ENCODE peak calls at places on chromosomes 6 and 20, in eight cellular contexts. A is cardiac muscle cell; O is CD8-positive, alpha-beta T cell; Z is tibial artery; F is iPS DF 6.9; I is mesenchymal stem cell; B is OCI-LY7; H is testis. U is an unnamed sample.
A peak's percentile ranks its signal among the peaks of the same experiment; 100 is the strongest.

GRCh38 chr20:54250691-54251090 is 42.8 kb downstream of the PFDN4 start:
- DNase-seq in A (no peak), O (no peak), Z (no peak), F (no peak), I (no peak), B (no peak), H (no peak), U (no peak)

GRCh38 chr20:14142171-14142570 is 146.9 kb downstream of the MACROD2 start:
- DNase-seq in A (peak; percentile 75), O (no peak), Z (no peak), F (peak; percentile 63), I (peak; percentile 42), B (peak; percentile 0), H (peak; percentile 79), U (peak; percentile 77)

GRCh38 chr6:102154176-102154575 is 760.7 kb downstream of the GRIK2 start:
- DNase-seq in A (no peak), O (no peak), Z (no peak), F (no peak), I (no peak), B (no peak), H (no peak), U (no peak)

GRCh38 chr6:108020438-108021116 is 54.0 kb downstream of the OSTM1 start:
- DNase-seq in A (no peak), O (no peak), Z (no peak), F (no peak), I (no peak), B (no peak), H (no peak), U (no peak)

GRCh38 chr20:45450097-45450818 is 19.3 kb upstream of the WFDC2 start:
- DNase-seq in A (peak; percentile 54), O (no peak), Z (no peak), F (no peak), I (peak; percentile 33), B (peak; percentile 79), H (peak; percentile 30), U (peak; percentile 72)

GRCh38 chr6:118223316-118223715 is 316.3 kb downstream of the SLC35F1 start:
- DNase-seq in A (no peak), O (no peak), Z (no peak), F (no peak), I (no peak), B (no peak), H (no peak), U (no peak)

GRCh38 chr6:100493206-100493888 is 28.6 kb upstream of the SIM1 start:
- DNase-seq in A (no peak), O (no peak), Z (no peak), F (no peak), I (no peak), B (no peak), H (no peak), U (no peak)

GRCh38 chr20:49539481-49540231 is 28.3 kb downstream of the PTGIS start:
- DNase-seq in A (no peak), O (no peak), Z (no peak), F (no peak), I (no peak), B (no peak), H (peak; percentile 11), U (no peak)

GRCh38 chr6:17035257-17035757 is 66.5 kb upstream of the STMND1 start:
- DNase-seq in A (no peak), O (no peak), Z (no peak), F (no peak), I (no peak), B (no peak), H (no peak), U (peak; percentile 6)

GRCh38 chr20:51876511-51876910 is 74.2 kb upstream of the SALL4 start:
- DNase-seq in A (no peak), O (no peak), Z (no peak), F (no peak), I (no peak), B (no peak), H (no peak), U (no peak)
- H3K27ac ChIP-seq in A (no peak overlapping the region), O (no peak overlapping the region), Z (no peak overlapping the region), F (no peak overlapping the region), I (no peak overlapping the region), B (no peak overlapping the region), H (no peak overlapping the region), U (no peak overlapping the region)

DNA sequence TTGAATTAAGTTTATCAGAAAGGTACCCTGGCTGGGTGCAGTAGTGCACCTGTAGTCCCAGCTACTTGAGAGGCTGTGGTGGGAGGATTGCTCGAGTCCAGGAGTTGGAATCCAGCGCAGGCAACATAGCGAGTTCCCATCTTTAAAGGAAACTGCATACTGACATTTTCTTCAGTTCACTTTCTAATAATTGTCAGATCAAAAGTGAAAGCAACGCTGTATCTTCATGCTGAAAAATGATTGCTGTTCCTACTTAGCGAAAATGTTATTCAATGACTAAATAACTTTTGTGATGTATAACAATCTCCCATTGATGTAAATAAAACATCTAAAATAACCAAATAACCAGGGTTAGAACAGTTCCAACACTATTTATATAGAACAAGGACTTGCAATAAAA is 1.7 kb downstream of the LATS1 start:
- DNase-seq in A (no peak), O (no peak), Z (no peak), F (no peak), I (peak; percentile 16), B (peak; percentile 6), H (no peak), U (no peak)
- H3K4me3 ChIP-seq in A (peak overlapping the region; percentile 46), O (peak overlapping the region; percentile 24), Z (peak overlapping the region; percentile 87), F (no peak overlapping the region), I (no peak overlapping the region), B (peak overlapping the region; percentile 94), H (no peak overlapping the region), U (peak overlapping the region; percentile 96)

DNA sequence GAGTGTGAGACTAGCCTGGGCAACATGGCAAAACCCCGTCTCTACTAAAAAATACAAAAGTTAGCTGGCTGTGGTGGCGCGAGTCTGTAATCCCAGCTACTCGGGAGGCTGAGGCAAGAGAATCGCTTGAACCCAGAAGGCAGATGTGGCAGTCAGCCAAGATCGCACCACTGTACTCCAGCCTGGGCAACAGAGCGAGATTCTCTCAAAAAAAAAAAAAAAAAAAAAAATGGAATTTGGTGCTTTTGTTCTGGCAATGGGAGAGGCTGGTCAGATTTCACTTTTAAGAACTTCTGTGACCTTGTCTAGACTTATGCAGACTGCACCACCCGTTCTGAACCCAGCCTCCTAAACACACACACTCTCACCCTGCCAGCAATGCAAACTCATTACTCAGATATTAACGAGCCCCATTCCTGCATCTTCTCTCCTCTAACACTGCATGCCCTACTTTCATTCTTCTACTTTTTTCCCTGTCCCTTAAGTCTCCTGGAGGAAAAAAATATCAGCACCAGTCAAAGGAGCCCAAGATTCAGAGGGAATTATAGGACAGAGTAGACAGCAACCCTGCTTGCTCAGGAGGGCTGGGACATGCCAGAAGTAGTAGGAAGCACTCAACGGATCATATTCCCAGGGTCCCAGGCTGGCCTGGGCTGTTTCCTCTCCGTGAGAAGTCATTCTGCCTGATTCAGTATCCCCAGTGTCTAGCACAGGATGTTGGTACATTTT is 4.4 kb downstream of the MOCS1 start:
- DNase-seq in A (no peak), O (no peak), Z (no peak), F (no peak), I (peak; percentile 84), B (no peak), H (no peak), U (no peak)
- H3K4me1 ChIP-seq in A (peaks cover 9% of the 10 kb centered on the region), O (peaks cover 5% of the 10 kb centered on the region), Z (peaks cover 63% of the 10 kb centered on the region), F (peaks cover 7% of the 10 kb centered on the region), I (peaks cover 17% of the 10 kb centered on the region), B (no peaks in the 10 kb centered on the region), H (peaks cover 7% of the 10 kb centered on the region), U (peaks cover 2% of the 10 kb centered on the region)

GRCh38 chr6:113825776-113826175 is 31.4 kb upstream of the MARCKS start:
- DNase-seq in A (no peak), O (no peak), Z (peak; percentile 78), F (no peak), I (no peak), B (no peak), H (peak; percentile 89), U (peak; percentile 96)
- H3K27ac ChIP-seq in A (no peak overlapping the region), O (no peak overlapping the region), Z (no peak overlapping the region), F (no peak overlapping the region), I (no peak overlapping the region), B (no peak overlapping the region), H (no peak overlapping the region), U (peak overlapping the region; percentile 82)

GRCh38 chr6:105995403-105995699 is 90.8 kb upstream of the PRDM1 start:
- DNase-seq in A (no peak), O (no peak), Z (no peak), F (no peak), I (no peak), B (no peak), H (no peak), U (no peak)
- H3K4me3 ChIP-seq in A (peak overlapping the region; percentile 37), O (no peak overlapping the region), Z (peak overlapping the region; percentile 51), F (no peak overlapping the region), I (no peak overlapping the region), B (peak overlapping the region; percentile 65), H (peak overlapping the region; percentile 51), U (no peak overlapping the region)

GRCh38 chr6:142845143-142845571 is 99.8 kb downstream of the HIVEP2 start:
- DNase-seq in A (no peak), O (no peak), Z (no peak), F (no peak), I (peak; percentile 62), B (no peak), H (no peak), U (no peak)

GRCh38 chr6:142843344-142843743 is 101.6 kb downstream of the HIVEP2 start:
- DNase-seq in A (no peak), O (no peak), Z (no peak), F (no peak), I (peak; percentile 30), B (no peak), H (no peak), U (no peak)

GRCh38 chr6:142842423-142843261 is 102.3 kb downstream of the HIVEP2 start:
- DNase-seq in A (no peak), O (no peak), Z (no peak), F (no peak), I (peak; percentile 94), B (no peak), H (no peak), U (no peak)

GRCh38 chr6:142845624-142846458 is 99.1 kb downstream of the HIVEP2 start:
- DNase-seq in A (peak; percentile 94), O (peak; percentile 43), Z (peak; percentile 81), F (no peak), I (peak; percentile 90), B (peak; percentile 54), H (peak; percentile 89), U (peak; percentile 96)

GRCh38 chr6:142844065-142844755 is 100.8 kb downstream of the HIVEP2 start:
- DNase-seq in A (no peak), O (no peak), Z (no peak), F (no peak), I (peak; percentile 45), B (no peak), H (no peak), U (no peak)
- H3K4me1 ChIP-seq in A (peaks cover 36% of the 10 kb centered on the region), O (peaks cover 71% of the 10 kb centered on the region), Z (peaks cover 45% of the 10 kb centered on the region), F (peaks cover 14% of the 10 kb centered on the region), I (peaks cover 13% of the 10 kb centered on the region), B (peaks cover 90% of the 10 kb centered on the region), H (peaks cover 19% of the 10 kb centered on the region), U (peaks cover 22% of the 10 kb centered on the region)

DNA sequence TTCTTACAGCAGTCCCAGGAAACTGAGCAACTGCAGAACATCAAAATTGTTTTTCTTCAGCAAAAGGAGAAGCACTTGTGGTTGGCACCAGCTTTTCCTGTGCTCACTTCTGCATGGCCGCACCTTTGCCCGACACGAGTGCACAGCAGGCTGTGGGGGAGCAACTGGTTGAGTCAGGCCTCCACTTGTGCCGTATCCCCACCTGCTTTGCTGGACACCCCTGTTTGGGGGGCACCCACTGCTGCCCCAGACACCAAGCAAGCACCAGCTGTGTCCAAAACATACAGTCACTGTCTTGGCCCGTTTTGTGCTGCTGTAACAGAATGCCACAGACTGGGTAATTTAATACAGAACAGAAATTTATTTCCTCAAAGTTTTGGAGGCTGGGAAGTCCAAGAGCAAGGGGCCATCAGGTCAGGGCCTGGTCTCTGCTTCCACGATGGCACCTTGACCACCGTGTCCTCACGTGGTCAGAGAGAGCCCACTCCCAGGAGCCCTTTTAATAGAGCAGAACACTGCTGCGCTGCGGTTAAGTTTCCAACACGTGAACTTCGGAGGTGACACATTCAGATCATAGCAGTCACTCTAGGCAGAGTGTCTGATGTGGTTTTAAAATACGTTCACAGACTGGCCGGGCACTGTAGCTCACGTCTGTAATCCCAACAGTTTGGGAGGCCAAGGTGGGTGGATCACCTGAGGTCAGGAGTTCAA is 8.7 kb upstream of the GMEB2 start:
- DNase-seq in A (no peak), O (peak; percentile 70), Z (no peak), F (no peak), I (no peak), B (peak; percentile 61), H (no peak), U (no peak)
- H3K27ac ChIP-seq in A (no peak overlapping the region), O (peak overlapping the region; percentile 91), Z (no peak overlapping the region), F (no peak overlapping the region), I (no peak overlapping the region), B (peak overlapping the region; percentile 55), H (no peak overlapping the region), U (no peak overlapping the region)

U was measured in SJCRH30.